ENCODE peak calls at places on chromosomes 5 and 9, in four cellular contexts. M, V, F and Z are unnamed samples.

GRCh38 chr9:134497283-134497860 is 144.2 kb upstream of the COL5A1 start:
- DNase-seq in M (no peak), V (no peak), F (no peak), Z (no peak)

GRCh38 chr5:67963789-67964519 is 251.6 kb upstream of the PIK3R1 start:
- DNase-seq in M (no peak), V (no peak), F (no peak), Z (no peak)

GRCh38 chr9:16417749-16418148 is 452.7 kb downstream of the BNC2 start:
- DNase-seq in M (no peak), V (no peak), F (no peak), Z (no peak)

GRCh38 chr9:15249042-15249818 is 57.8 kb downstream of the TTC39B start:
- DNase-seq in M (no peak), V (no peak), F (no peak), Z (no peak)

GRCh38 chr5:68171101-68171558 is 44.4 kb upstream of the PIK3R1 start:
- DNase-seq in M (no peak), V (no peak), F (peak; percentile 84), Z (no peak)

GRCh38 chr5:31096238-31096865 is 97.1 kb upstream of the CDH6 start:
- DNase-seq in M (no peak), V (no peak), F (no peak), Z (no peak)

GRCh38 chr9:135992486-135993408 is 31.6 kb upstream of the UBAC1 start:
- DNase-seq in M (peak; percentile 73), V (peak; percentile 93), F (peak; percentile 82), Z (no peak)

GRCh38 chr9:116141864-116142561 is 11.6 kb upstream of the PAPPA start:
- DNase-seq in M (no peak), V (no peak), F (no peak), Z (no peak)

GRCh38 chr5:151054713-151055112 is 26.1 kb downstream of the TNIP1 start:
- DNase-seq in M (no peak), V (no peak), F (no peak), Z (no peak)

GRCh38 chr9:69484023-69484422 is 159.0 kb downstream of the ENTREP1 start:
- DNase-seq in M (no peak), V (no peak), F (no peak), Z (no peak)

GRCh38 chr9:130847306-130848217 is 12.5 kb downstream of the ABL1 start:
- DNase-seq in M (no peak), V (no peak), F (peak; percentile 90), Z (no peak)

GRCh38 chr5:72133212-72133990 is 26.1 kb downstream of the MAP1B start:
- DNase-seq in M (no peak), V (no peak), F (no peak), Z (no peak)

GRCh38 chr9:4207476-4207875 is 92.4 kb downstream of the GLIS3 start:
- DNase-seq in M (no peak), V (no peak), F (no peak), Z (no peak)

GRCh38 chr5:55582256-55582655 is 47.5 kb upstream of the PLPP1 start:
- DNase-seq in M (no peak), V (no peak), F (no peak), Z (no peak)

GRCh38 chr5:34743878-34744277 is 87.8 kb downstream of the RAI14 start:
- DNase-seq in M (no peak), V (no peak), F (no peak), Z (no peak)

GRCh38 chr5:73444499-73445432 is 3.8 kb downstream of the FOXD1 start:
- DNase-seq in M (no peak), V (peak; percentile 64), F (no peak), Z (no peak)

GRCh38 chr9:73176450-73176875 is 24.8 kb downstream of the ANXA1 start:
- DNase-seq in M (no peak), V (no peak), F (no peak), Z (no peak)

GRCh38 chr5:79825802-79826201 is 136.2 kb downstream of the CMYA5 start:
- DNase-seq in M (no peak), V (no peak), F (no peak), Z (no peak)

GRCh38 chr5:138649316-138649720 is 74.1 kb upstream of the HSPA9 start:
- DNase-seq in M (no peak), V (peak; percentile 31), F (no peak), Z (no peak)

GRCh38 chr5:74499236-74499635 is 141.3 kb downstream of the ENC1 start:
- DNase-seq in M (no peak), V (no peak), F (no peak), Z (no peak)

GRCh38 chr5:140329739-140330481 is 16.5 kb downstream of the HBEGF start:
- DNase-seq in M (no peak), V (no peak), F (no peak), Z (no peak)

GRCh38 chr5:167821096-167821590 is 470.3 kb upstream of the WWC1 start:
- DNase-seq in M (no peak), V (no peak), F (no peak), Z (no peak)

GRCh38 chr9:128247191-128247803 is 28.5 kb downstream of the GOLGA2 start:
- DNase-seq in M (no peak), V (no peak), F (no peak), Z (no peak)

GRCh38 chr9:95515272-95516113 is 1.3 kb downstream of the PTCH1 start:
- DNase-seq in M (no peak), V (no peak), F (no peak), Z (no peak)

GRCh38 chr5:80688648-80689420 is 34.1 kb upstream of the DHFR start:
- DNase-seq in M (no peak), V (no peak), F (no peak), Z (no peak)

GRCh38 chr9:1051286-1052118 is 1.3 kb downstream of the DMRT2 start:
- DNase-seq in M (no peak), V (peak; percentile 86), F (no peak), Z (no peak)

GRCh38 chr9:132768932-132769894 is 98.9 kb downstream of the GTF3C4 start:
- DNase-seq in M (no peak), V (no peak), F (peak; percentile 35), Z (peak; percentile 18)

GRCh38 chr5:122030251-122030650 is 47.8 kb downstream of the LOX start:
- DNase-seq in M (no peak), V (no peak), F (no peak), Z (no peak)

GRCh38 chr5:143557061-143557818 is 153.8 kb upstream of the NR3C1 start:
- DNase-seq in M (no peak), V (no peak), F (no peak), Z (no peak)

GRCh38 chr9:3464033-3464638 is 61.7 kb downstream of the RFX3 start:
- DNase-seq in M (no peak), V (no peak), F (no peak), Z (no peak)

GRCh38 chr5:14238272-14238671 is 95.1 kb downstream of the TRIO start:
- DNase-seq in M (no peak), V (no peak), F (no peak), Z (no peak)

GRCh38 chr9:137797206-137798120 is 80.1 kb upstream of the CACNA1B start:
- DNase-seq in M (no peak), V (no peak), F (no peak), Z (no peak)

GRCh38 chr9:128304971-128305288 is 17.3 kb downstream of the TRUB2 start:
- DNase-seq in M (no peak), V (no peak), F (no peak), Z (no peak)

GRCh38 chr5:58497956-58498942 is 7.0 kb downstream of the GAPT start:
- DNase-seq in M (no peak), V (no peak), F (no peak), Z (no peak)

GRCh38 chr5:105677291-105677690 is 1993.4 kb downstream of the EFNA5 start:
- DNase-seq in M (no peak), V (no peak), F (no peak), Z (no peak)

GRCh38 chr5:119072496-119072895 is 1.6 kb downstream of the DMXL1 start:
- DNase-seq in M (no peak), V (no peak), F (no peak), Z (no peak)
- H3K27ac ChIP-seq in M (peak overlapping the region; percentile 46), V (peak overlapping the region; percentile 99), F (no peak overlapping the region), Z (no peak overlapping the region)

GRCh38 chr5:77957-78804 is 13.8 kb upstream of the PLEKHG4B start:
- DNase-seq in M (no peak), V (no peak), F (no peak), Z (no peak)
- H3K4me1 ChIP-seq in M (no peaks in the 10 kb centered on the region), V (no peaks in the 10 kb centered on the region), F (no peaks in the 10 kb centered on the region), Z (no peaks in the 10 kb centered on the region)

GRCh38 chr5:176631383-176631970 is 1.0 kb downstream of the EIF4E1B start:
- DNase-seq in M (no peak), V (no peak), F (no peak), Z (no peak)

GRCh38 chr5:176630681-176631222 is 277 bp downstream of the EIF4E1B start:
- DNase-seq in M (no peak), V (no peak), F (no peak), Z (no peak)

GRCh38 chr5:176629317-176629852 is 949 bp downstream of the SNCB start:
- DNase-seq in M (no peak), V (no peak), F (no peak), Z (no peak)

GRCh38 chr5:176628406-176629228 is 1.7 kb downstream of the SNCB start:
- DNase-seq in M (no peak), V (no peak), F (no peak), Z (no peak)

GRCh38 chr5:176629853-176630680 is at the start of the genes EIF4E1B and SNCB:
- DNase-seq in M (no peak), V (no peak), F (no peak), Z (no peak)
- H3K4me3 ChIP-seq in M (peak within 1 kb of the TSS; percentile 38), V (peak within 1 kb of the TSS; percentile 14), F (no peak within 1 kb of the TSS), Z (no peak within 1 kb of the TSS)

GRCh38 chr9:100229136-100229535 is 123.6 kb downstream of the TEX10 start:
- DNase-seq in M (no peak), V (no peak), F (no peak), Z (no peak)
- H3K27ac ChIP-seq in M (no peak overlapping the region), V (no peak overlapping the region), F (no peak overlapping the region), Z (no peak overlapping the region)

DNA sequence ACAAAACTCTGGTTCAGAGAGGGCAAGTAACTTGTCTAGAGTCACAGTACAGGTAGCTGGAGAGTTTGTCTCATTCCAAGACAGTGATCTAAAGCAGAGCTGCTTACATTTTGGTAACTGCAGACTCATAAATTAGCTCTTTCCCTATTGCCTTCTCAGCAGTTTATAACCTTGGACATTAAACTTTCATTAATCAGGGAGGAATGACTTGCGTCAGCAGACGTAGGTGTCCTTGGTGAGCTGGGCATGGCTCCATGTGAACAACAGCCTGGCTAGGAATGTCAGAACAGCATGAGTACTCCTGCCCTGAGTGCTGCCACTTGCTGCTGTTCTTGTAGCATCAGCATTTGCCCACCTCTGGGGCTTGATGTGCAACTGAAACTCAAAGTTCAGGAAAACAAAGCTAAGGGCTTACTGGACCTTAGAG is 2.2 kb upstream of the ALDOB start:
- DNase-seq in M (no peak), V (no peak), F (no peak), Z (no peak)
- H3K4me1 ChIP-seq in M (no peaks in the 10 kb centered on the region), V (no peaks in the 10 kb centered on the region), F (no peaks in the 10 kb centered on the region), Z (no peaks in the 10 kb centered on the region)

GRCh38 chr5:95761771-95762680 is 30.9 kb downstream of the RHOBTB3 start:
- DNase-seq in M (no peak), V (no peak), F (no peak), Z (no peak)

GRCh38 chr5:95762681-95763041 is 31.5 kb downstream of the RHOBTB3 start:
- DNase-seq in M (no peak), V (no peak), F (no peak), Z (no peak)

GRCh38 chr5:95759005-95759404 is 27.9 kb downstream of the RHOBTB3 start:
- DNase-seq in M (no peak), V (no peak), F (no peak), Z (no peak)

GRCh38 chr5:95759634-95760033 is 28.5 kb downstream of the RHOBTB3 start:
- DNase-seq in M (no peak), V (no peak), F (no peak), Z (no peak)

GRCh38 chr5:95760291-95761191 is 29.4 kb downstream of the RHOBTB3 start:
- DNase-seq in M (no peak), V (no peak), F (no peak), Z (no peak)
- H3K4me3 ChIP-seq in M (peak overlapping the region; percentile 7), V (peak overlapping the region; percentile 18), F (no peak overlapping the region), Z (peak overlapping the region; percentile 47)